ENCODE peak calls at places on chromosomes 11 and 22, in eight cellular contexts. X, Q, K, E, J, P, C and D are unnamed samples.

GRCh38 chr11:429391-429790 is 12.4 kb downstream of the ANO9 start:
- DNase-seq in E (no peak), P (no peak), Q (no peak), J (no peak), K (no peak), X (no peak), C (no peak), D (no peak)

GRCh38 chr22:38219644-38220043 is 17.9 kb downstream of the MAFF start:
- DNase-seq in P (no peak), Q (no peak), J (no peak), K (no peak), C (no peak), X (no peak), E (no peak), D (no peak)

GRCh38 chr11:63911440-63911839 is 5.5 kb downstream of the RCOR2 start:
- DNase-seq in E (no peak), Q (no peak), K (no peak), P (no peak), J (no peak), X (no peak), C (no peak), D (no peak)

GRCh38 chr22:26822300-26822699 is 164.9 kb downstream of the MIAT start:
- DNase-seq in J (no peak), K (no peak), X (no peak), E (no peak), P (no peak), Q (no peak), C (no peak), D (no peak)

GRCh38 chr11:1484061-1484671 is 2.4 kb downstream of the MOB2 start:
- DNase-seq in C (no peak), E (no peak), J (no peak), Q (no peak), P (no peak), K (no peak), X (no peak), D (no peak)

GRCh38 chr22:40240671-40241070 is 62.9 kb downstream of the TNRC6B start:
- DNase-seq in P (no peak), E (no peak), Q (no peak), J (no peak), K (no peak), X (no peak), C (no peak), D (no peak)

GRCh38 chr11:114058026-114058706 is 1.3 kb upstream of the ZBTB16 start:
- DNase-seq in X (no peak), Q (no peak), P (peak), E (no peak), J (no peak), K (no peak), C (no peak), D (peak)

GRCh38 chr11:10538924-10539323 is 2.1 kb downstream of the RNF141 start:
- DNase-seq in J (no peak), E (no peak), X (no peak), C (no peak), Q (no peak), K (no peak), P (no peak), D (no peak)

GRCh38 chr11:133065847-133066485 is 466.3 kb downstream of the OPCML start:
- DNase-seq in X (no peak), P (no peak), C (peak), K (no peak), E (no peak), Q (no peak), J (no peak), D (no peak)

GRCh38 chr11:29343465-29344333 is 673.1 kb downstream of the KCNA4 start:
- DNase-seq in K (no peak), Q (peak), X (peak), P (peak), E (peak), C (peak), J (no peak), D (peak)

GRCh38 chr11:110490886-110491285 is 61.1 kb downstream of the FDX1 start:
- DNase-seq in J (no peak), C (peak), P (no peak), E (no peak), X (no peak), Q (no peak), K (no peak), D (peak)

GRCh38 chr11:90250970-90251369 is 28.1 kb upstream of the CHORDC1 start:
- DNase-seq in Q (no peak), J (no peak), K (no peak), X (no peak), P (no peak), C (no peak), E (no peak), D (no peak)

GRCh38 chr22:23835773-23836144 is 3.0 kb downstream of the DERL3 start:
- DNase-seq in Q (no peak), J (no peak), X (no peak), K (no peak), P (no peak), E (no peak), C (no peak), D (no peak)

GRCh38 chr11:6203327-6203726 is 2.0 kb upstream of the C11orf42 start:
- DNase-seq in C (no peak), Q (no peak), J (no peak), P (no peak), X (no peak), K (no peak), E (peak), D (no peak)

GRCh38 chr11:43837879-43838278 is 42.8 kb upstream of the ALKBH3 start:
- DNase-seq in Q (no peak), J (no peak), C (no peak), X (no peak), K (no peak), E (no peak), P (no peak), D (no peak)

GRCh38 chr22:38850941-38851849 is 7.4 kb upstream of the NPTXR start:
- DNase-seq in K (no peak), P (no peak), E (no peak), C (peak), J (no peak), Q (no peak), X (no peak), D (peak)

GRCh38 chr11:134071306-134071705 is 2.4 kb downstream of the JAM3 start:
- DNase-seq in K (no peak), E (no peak), Q (no peak), J (no peak), P (no peak), X (no peak), C (no peak), D (no peak)

GRCh38 chr11:114586797-114587196 is 8.8 kb downstream of the NXPE4 start:
- DNase-seq in Q (no peak), K (no peak), P (no peak), J (no peak), X (peak), C (no peak), E (no peak), D (peak)

GRCh38 chr11:110100476-110101240 is 7.5 kb downstream of the ZC3H12C start:
- DNase-seq in C (peak), P (no peak), J (no peak), K (no peak), E (no peak), X (no peak), Q (no peak), D (no peak)

GRCh38 chr22:36773935-36774334 is 2.0 kb downstream of the IFT27 start:
- DNase-seq in E (no peak), X (peak), P (no peak), K (no peak), C (peak), J (no peak), Q (no peak), D (peak)

GRCh38 chr11:110345756-110346155 is 49.3 kb upstream of the RDX start:
- DNase-seq in C (no peak), Q (no peak), K (no peak), X (no peak), J (no peak), P (no peak), E (peak), D (no peak)

GRCh38 chr11:86119062-86119461 is 50.2 kb upstream of the PICALM start:
- DNase-seq in X (no peak), J (no peak), E (no peak), P (no peak), Q (no peak), C (peak), K (no peak), D (no peak)

GRCh38 chr22:19755145-19755710 is 5.3 kb upstream of the TBX1 start:
- DNase-seq in C (no peak), P (no peak), E (no peak), Q (no peak), X (no peak), J (no peak), K (no peak), D (no peak)

GRCh38 chr11:111347002-111347722 is 31.9 kb downstream of the POU2AF1 start:
- DNase-seq in P (no peak), X (no peak), K (no peak), E (peak), J (no peak), Q (no peak), C (peak), D (no peak)

GRCh38 chr11:20258496-20258895 is 98.2 kb upstream of the DBX1 start:
- DNase-seq in J (no peak), E (no peak), X (no peak), K (no peak), P (no peak), Q (no peak), C (no peak), D (no peak)

GRCh38 chr11:3171931-3172560 is 6.9 kb upstream of the OSBPL5 start:
- DNase-seq in J (no peak), K (no peak), E (no peak), X (no peak), P (no peak), Q (no peak), C (no peak), D (no peak)

GRCh38 chr11:73141031-73141308 is 1.1 kb downstream of the FCHSD2 start:
- DNase-seq in K (peak), P (peak), J (no peak), E (no peak), C (no peak), Q (no peak), X (peak), D (peak)

GRCh38 chr11:62880231-62880802 is 379 bp upstream of the SLC3A2 start:
- DNase-seq in K (peak), P (peak), E (peak), C (peak), X (peak), Q (no peak), J (peak), D (peak)

GRCh38 chr22:35349704-35350538 is 31.0 kb upstream of the HMOX1 start:
- DNase-seq in K (no peak), E (no peak), X (peak), Q (no peak), C (peak), J (no peak), P (no peak), D (no peak)
- H3K4me3 ChIP-seq in K (no peak), E (no peak), X (peak), Q (no peak), C (no peak), J (no peak), P (no peak), D (no peak)

GRCh38 chr11:58621586-58622262 is 741 bp upstream of the CNTF start:
- DNase-seq in X (no peak), Q (no peak), K (no peak), E (peak), C (no peak), J (no peak), P (no peak), D (no peak)

GRCh38 chr11:58622344-58622743 is at the start of gene CNTF:
- DNase-seq in C (peak), K (no peak), X (no peak), Q (no peak), P (no peak), E (no peak), J (no peak), D (no peak)

GRCh38 chr11:58616594-58616993 is 5.9 kb upstream of the CNTF start:
- DNase-seq in K (no peak), X (no peak), Q (no peak), E (no peak), J (no peak), P (no peak), C (peak), D (peak)

GRCh38 chr11:58615556-58615955 is 6.9 kb upstream of the CNTF start:
- DNase-seq in P (no peak), J (no peak), E (no peak), X (no peak), Q (no peak), K (no peak), C (no peak), D (no peak)

DNA sequence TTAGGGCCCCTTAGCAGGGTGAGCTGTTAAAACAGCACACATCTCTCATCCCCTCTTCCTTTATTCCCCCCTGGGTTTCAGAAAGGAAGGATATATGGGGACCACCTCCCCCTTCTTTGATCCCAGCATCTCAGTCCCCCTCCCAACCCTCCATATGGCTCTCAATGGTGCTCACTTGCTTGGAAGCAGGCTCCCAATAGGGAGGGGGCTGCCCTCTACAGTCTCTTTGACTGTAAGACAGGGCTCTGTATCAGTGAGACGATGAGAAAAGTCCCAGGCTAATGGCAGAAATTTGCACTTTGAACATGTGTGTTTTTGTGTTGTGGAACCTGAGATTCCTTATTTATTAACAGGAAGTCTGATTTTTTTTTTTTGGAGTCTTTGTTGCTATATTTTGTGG is 4.2 kb upstream of the CNTF start:
- DNase-seq in X (peak), K (no peak), J (no peak), C (no peak), E (no peak), Q (no peak), P (no peak), D (no peak)
- TF ChIP-seq CTCF in X (peak), K (peak), J (no peak), C (no peak), E (peak), Q (peak), P (peak), D (no peak)

GRCh38 chr11:122100222-122101080 is 15.6 kb downstream of the BLID start:
- DNase-seq in C (peak), E (no peak), Q (peak), J (peak), P (peak), X (no peak), K (no peak), D (peak)

GRCh38 chr11:122097419-122098001 is 18.5 kb downstream of the BLID start:
- DNase-seq in C (peak), E (no peak), Q (no peak), K (no peak), P (no peak), X (no peak), J (no peak), D (peak)

GRCh38 chr11:122101625-122102291 is 14.3 kb downstream of the BLID start:
- DNase-seq in J (peak), P (peak), Q (peak), K (no peak), E (no peak), X (no peak), C (peak), D (peak)

GRCh38 chr11:122098223-122098980 is 17.6 kb downstream of the BLID start:
- DNase-seq in P (no peak), C (no peak), X (no peak), Q (no peak), E (no peak), J (no peak), K (no peak), D (no peak)

GRCh38 chr11:122099345-122100045 is 16.5 kb downstream of the BLID start:
- DNase-seq in P (no peak), E (no peak), Q (no peak), X (no peak), C (peak), K (no peak), J (no peak), D (peak)
- H3K4me3 ChIP-seq in P (peak), E (no peak), Q (peak), X (no peak), C (peak), K (peak), J (peak), D (peak)

DNA sequence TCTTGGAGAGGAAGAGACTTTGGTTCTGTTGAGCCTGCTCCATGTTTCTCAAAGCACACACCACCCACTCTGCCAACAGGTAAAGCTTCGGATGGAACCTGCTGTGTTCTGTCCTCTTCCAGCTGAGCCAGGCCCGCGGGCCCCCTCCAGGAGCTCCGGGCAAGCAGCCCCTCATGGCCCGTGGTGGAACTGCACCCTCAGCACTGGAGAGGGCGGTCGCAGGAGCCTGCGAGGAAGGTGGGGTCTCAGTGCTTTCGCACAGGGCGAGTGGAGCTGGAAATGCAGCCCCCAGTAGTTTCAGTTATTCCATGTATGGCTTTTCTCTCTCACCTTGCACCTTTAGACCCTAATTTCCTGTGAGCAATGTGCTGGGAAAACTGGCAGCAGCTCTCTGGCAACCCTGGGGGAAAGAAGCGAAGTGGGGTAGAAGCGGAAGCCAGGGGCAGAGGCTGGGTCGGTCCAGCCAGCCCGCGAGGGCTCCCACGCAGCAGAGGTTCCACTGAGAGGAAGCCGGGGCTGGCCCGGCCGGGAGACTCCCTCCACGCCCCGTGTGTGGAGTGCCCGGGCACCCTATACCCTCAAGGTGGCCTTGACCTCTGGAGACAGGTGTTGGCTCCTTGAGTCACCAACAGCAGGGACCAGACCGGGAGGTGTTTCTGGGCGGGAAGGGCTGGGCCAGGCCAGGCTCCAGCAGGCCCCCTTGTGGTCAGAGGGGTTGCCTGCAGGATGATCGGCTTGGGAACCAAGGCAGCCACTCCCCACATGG is 119.9 kb upstream of the TMEM45B start:
- DNase-seq in C (peak), X (peak), Q (peak), K (peak), P (peak), E (peak), J (no peak), D (peak)
- TF ChIP-seq CTCF in C (peak), X (peak), Q (peak), K (peak), P (peak), E (peak), J (peak), D (peak)

GRCh38 chr11:12196335-12196734 is 85.9 kb downstream of the MICAL2 start:
- DNase-seq in J (no peak), E (peak), C (no peak), Q (no peak), X (no peak), K (no peak), P (no peak), D (no peak)

GRCh38 chr11:12199231-12199948 is 89.0 kb downstream of the MICAL2 start:
- DNase-seq in E (peak), P (peak), X (no peak), Q (peak), J (no peak), K (no peak), C (no peak), D (no peak)

GRCh38 chr11:12198261-12198925 is 88.0 kb downstream of the MICAL2 start:
- DNase-seq in Q (no peak), J (no peak), P (no peak), C (no peak), K (no peak), X (no peak), E (no peak), D (no peak)

GRCh38 chr11:12195773-12196172 is 85.4 kb downstream of the MICAL2 start:
- DNase-seq in K (peak), P (no peak), Q (no peak), E (peak), J (no peak), X (no peak), C (no peak), D (no peak)

GRCh38 chr11:12196862-12197261 is 86.5 kb downstream of the MICAL2 start:
- DNase-seq in C (no peak), X (no peak), Q (no peak), P (no peak), J (no peak), E (no peak), K (no peak), D (no peak)
- H3K4me3 ChIP-seq in C (no peak), X (no peak), Q (no peak), P (no peak), J (no peak), E (peak), K (peak), D (no peak)

GRCh38 chr11:40294343-40294723 is 1165.1 kb downstream of the LRRC4C start:
- DNase-seq in P (no peak), K (no peak), Q (no peak), E (no peak), C (no peak), J (no peak), X (no peak), D (no peak)
- TF ChIP-seq CTCF in P (no peak), K (no peak), Q (no peak), E (no peak), C (no peak), J (no peak), X (peak), D (no peak)